ENCODE peak calls at places on chromosomes 2 and 18, in six cellular contexts. O is upper lobe of right lung, U is psoas muscle, G is brain microvascular endothelial cell, Z is adrenal gland, P is choroid plexus epithelial cell. H is an unnamed sample.

GRCh38 chr2:17171446-17172049 is 346.7 kb downstream of the RAD51AP2 start:
- DNase-seq in O (no peak), G (peak; percentile 63), Z (peak; percentile 80), U (no peak), P (peak; percentile 74), H (no peak)

GRCh38 chr18:64037812-64038414 is 68.0 kb downstream of the SERPINB8 start:
- DNase-seq in U (no peak), Z (no peak), O (no peak), G (peak; percentile 5), P (peak; percentile 59), H (no peak)

GRCh38 chr2:164943289-164943688 is 12.0 kb downstream of the SLC38A11 start:
- DNase-seq in G (no peak), O (no peak), Z (no peak), P (no peak), U (no peak), H (no peak)

GRCh38 chr2:236338495-236339184 is 74.4 kb upstream of the ASB18 start:
- DNase-seq in Z (no peak), O (no peak), U (no peak), P (peak; percentile 45), G (peak; percentile 50), H (no peak)

GRCh38 chr2:13230221-13230620 is 513.5 kb downstream of the TRIB2 start:
- DNase-seq in U (no peak), P (peak; percentile 8), Z (no peak), G (peak; percentile 24), O (no peak), H (no peak)

GRCh38 chr18:76573325-76574025 is 78.4 kb upstream of the ZNF516 start:
- DNase-seq in G (peak; percentile 22), O (no peak), U (no peak), P (peak; percentile 74), Z (no peak), H (peak; percentile 34)

GRCh38 chr18:45628979-45629958 is 14.0 kb downstream of the SLC14A2 start:
- DNase-seq in G (peak; percentile 67), O (no peak), U (no peak), Z (peak; percentile 20), P (peak; percentile 91), H (no peak)

GRCh38 chr2:15667579-15668556 is 76.2 kb downstream of the DDX1 start:
- DNase-seq in G (no peak), P (peak; percentile 39), Z (no peak), O (no peak), U (no peak), H (no peak)

GRCh38 chr2:196712867-196713266 is 73.4 kb downstream of the CCDC150 start:
- DNase-seq in Z (no peak), P (no peak), U (no peak), O (no peak), G (no peak), H (no peak)

GRCh38 chr2:212766921-212767320 is 228.3 kb upstream of the ERBB4 start:
- DNase-seq in Z (no peak), U (no peak), G (no peak), P (no peak), O (no peak), H (no peak)

GRCh38 chr2:3285901-3286645 is 91.5 kb downstream of the EIPR1 start:
- DNase-seq in G (no peak), Z (peak; percentile 58), U (no peak), O (no peak), P (no peak), H (no peak)

GRCh38 chr2:25279091-25279651 is 62.6 kb downstream of the DNMT3A start:
- DNase-seq in Z (peak; percentile 91), U (peak; percentile 82), G (no peak), P (no peak), O (no peak), H (no peak)

GRCh38 chr2:101743288-101743687 is 45.8 kb downstream of the MAP4K4 start:
- DNase-seq in O (no peak), Z (no peak), P (no peak), G (no peak), U (no peak), H (no peak)

GRCh38 chr2:119756837-119757236 is 2.9 kb upstream of the PTPN4 start:
- DNase-seq in U (peak; percentile 89), O (no peak), P (peak; percentile 81), Z (peak; percentile 88), G (peak; percentile 78), H (no peak)

GRCh38 chr2:160409480-160409879 is 84.1 kb downstream of the RBMS1 start:
- DNase-seq in U (no peak), P (peak; percentile 69), G (no peak), O (no peak), Z (no peak), H (no peak)

GRCh38 chr2:45674035-45674791 is 22.7 kb downstream of the PRKCE start:
- DNase-seq in U (no peak), O (no peak), G (no peak), P (no peak), Z (no peak), H (no peak)

GRCh38 chr2:159226608-159227007 is 59.9 kb downstream of the WDSUB1 start:
- DNase-seq in O (no peak), U (no peak), Z (no peak), G (no peak), P (peak; percentile 7), H (no peak)

GRCh38 chr2:174148833-174149232 is 99.5 kb downstream of the OLA1 start:
- DNase-seq in G (no peak), Z (no peak), P (no peak), U (no peak), O (no peak), H (no peak)

GRCh38 chr2:238573065-238573778 is 146.5 kb downstream of the ASB1 start:
- DNase-seq in G (no peak), U (no peak), O (no peak), Z (no peak), P (no peak), H (no peak)

GRCh38 chr2:46460241-46460921 is 19.0 kb upstream of the TMEM247 start:
- DNase-seq in P (no peak), U (peak; percentile 50), Z (peak; percentile 83), G (no peak), O (peak; percentile 67), H (no peak)

GRCh38 chr2:119545754-119546445 is 1.7 kb downstream of the CFAP221 start:
- DNase-seq in G (no peak), P (no peak), U (no peak), O (no peak), Z (no peak), H (no peak)

GRCh38 chr2:62187246-62187645 is 8.7 kb upstream of the B3GNT2 start:
- DNase-seq in G (no peak), Z (no peak), U (no peak), P (no peak), O (no peak), H (no peak)

GRCh38 chr2:26651458-26652155 is 10.4 kb upstream of the CIB4 start:
- DNase-seq in G (no peak), Z (peak; percentile 92), U (no peak), P (no peak), O (peak; percentile 10), H (no peak)

GRCh38 chr2:62016957-62017356 is 111.5 kb downstream of the COMMD1 start:
- DNase-seq in Z (no peak), G (no peak), U (no peak), P (no peak), O (no peak), H (no peak)

GRCh38 chr18:12008181-12008767 is 27.0 kb downstream of the IMPA2 start:
- DNase-seq in Z (no peak), P (no peak), O (no peak), U (no peak), G (no peak), H (no peak)

GRCh38 chr18:35585608-35586007 is 4.1 kb downstream of the GALNT1 start:
- DNase-seq in Z (no peak), P (no peak), G (no peak), O (no peak), U (no peak), H (no peak)
- H3K4me3 ChIP-seq in Z (no peak overlapping the region), P (no peak overlapping the region), G (no peak overlapping the region), O (no peak overlapping the region), U (no peak overlapping the region), H (no peak overlapping the region)

GRCh38 chr2:143572421-143572820 is 443.2 kb downstream of the ARHGAP15 start:
- DNase-seq in Z (no peak), P (no peak), U (no peak), G (no peak), O (no peak), H (no peak)

GRCh38 chr2:143575340-143575739 is 446.1 kb downstream of the ARHGAP15 start:
- DNase-seq in U (no peak), O (no peak), P (peak; percentile 47), G (no peak), Z (no peak), H (no peak)

GRCh38 chr2:143579456-143579855 is 450.2 kb downstream of the ARHGAP15 start:
- DNase-seq in Z (no peak), U (no peak), P (no peak), G (no peak), O (no peak), H (no peak)

GRCh38 chr2:143577489-143577888 is 448.3 kb downstream of the ARHGAP15 start:
- DNase-seq in U (no peak), P (no peak), G (no peak), Z (no peak), O (no peak), H (no peak)

DNA sequence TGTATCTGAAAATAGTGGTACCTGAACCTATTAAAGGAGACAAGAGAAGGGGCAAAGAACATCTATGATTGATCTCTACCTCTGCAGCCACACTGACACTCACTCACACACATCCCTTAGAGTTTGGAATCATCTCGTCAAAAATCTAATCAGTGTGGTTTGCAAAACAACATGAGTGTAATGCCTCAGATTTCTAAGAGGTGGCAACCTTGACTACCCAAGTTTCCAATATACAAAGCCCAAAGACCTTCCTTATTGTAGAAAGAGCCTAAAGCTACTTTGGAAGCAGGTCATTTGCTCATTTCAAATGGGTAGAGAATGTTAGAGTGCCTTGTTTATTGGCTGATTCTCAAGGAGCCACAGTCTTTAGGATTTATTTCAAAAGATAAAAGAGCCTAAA is 444.9 kb downstream of the ARHGAP15 start:
- DNase-seq in U (no peak), Z (no peak), G (no peak), O (no peak), P (peak; percentile 13), H (no peak)
- TF ChIP-seq CTCF in U (no peak), Z (no peak), G (no peak), O (no peak), P (no peak), H (no peak)

GRCh38 chr2:29923110-29923721 is 1.8 kb upstream of the ALK start:
- DNase-seq in U (no peak), G (peak; percentile 62), P (peak; percentile 79), O (no peak), Z (peak; percentile 91), H (no peak)

GRCh38 chr2:29920631-29921559 is 491 bp downstream of the ALK start:
- DNase-seq in G (no peak), O (no peak), P (peak; percentile 37), Z (peak; percentile 54), U (no peak), H (no peak)

GRCh38 chr2:29921560-29921915 is at the start of gene ALK:
- DNase-seq in U (peak; percentile 91), P (peak; percentile 89), Z (peak; percentile 97), O (peak; percentile 94), G (peak; percentile 62), H (peak; percentile 26)

GRCh38 chr2:29916571-29916970 is 4.8 kb downstream of the ALK start:
- DNase-seq in G (no peak), O (no peak), P (no peak), Z (no peak), U (no peak), H (no peak)

GRCh38 chr2:29920130-29920577 is 1.2 kb downstream of the ALK start:
- DNase-seq in Z (no peak), U (peak; percentile 80), P (peak; percentile 43), O (peak; percentile 77), G (no peak), H (no peak)
- H3K4me3 ChIP-seq in Z (no peak overlapping the region), U (peak overlapping the region; percentile 62), P (no peak overlapping the region), O (no peak overlapping the region), G (no peak overlapping the region), H (no peak overlapping the region)

GRCh38 chr2:72220170-72220569 is 72.5 kb upstream of the CYP26B1 start:
- DNase-seq in O (no peak), P (peak; percentile 30), U (no peak), G (no peak), Z (no peak), H (no peak)
- TF ChIP-seq CTCF in O (peak; percentile 7), P (peak; percentile 37), U (no peak), G (peak; percentile 59), Z (no peak), H (peak; percentile 19)

H was measured in BJ.